ENCODE peak calls at places on chromosomes 1 and 21, in four cellular contexts. Y is activated T-helper 2 cell treated with anti-CD3 and anti-CD28 coated beads, Interferon-gamma antibody, Interleukin-2, Interleukin-4, amounts not matched to agents 10 μg/mL and 5 μg/mL and 100 μg/mL, durations not matched to agents 14 hours and 24 hours and 36 hours; X is amygdala; L is IMR-90. K is an unnamed sample.

GRCh38 chr1:59272507-59272906 is 24.4 kb upstream of the FGGY start:
- DNase-seq in L (peak; percentile 75), X (no peak), Y (no peak), K (no peak)

GRCh38 chr1:21616372-21616771 is 52.8 kb downstream of the RAP1GAP start:
- DNase-seq in Y (no peak), X (no peak), L (no peak), K (no peak)

GRCh38 chr1:230495891-230496385 is 69.8 kb upstream of the PGBD5 start:
- DNase-seq in Y (no peak), L (no peak), X (no peak), K (no peak)

GRCh38 chr1:24127801-24128363 is 15.1 kb downstream of the IL22RA1 start:
- DNase-seq in X (no peak), Y (no peak), L (no peak), K (no peak)

GRCh38 chr21:41927727-41928409 is 25.9 kb downstream of the C2CD2 start:
- DNase-seq in X (no peak), Y (no peak), L (no peak), K (no peak)

GRCh38 chr1:245874942-245875580 is 632.0 kb downstream of the SMYD3 start:
- DNase-seq in X (no peak), L (peak; percentile 100), Y (no peak), K (peak; percentile 90)

GRCh38 chr1:46191033-46191701 is 7.1 kb downstream of the POMGNT1 start:
- DNase-seq in Y (no peak), X (no peak), L (peak; percentile 66), K (no peak)

GRCh38 chr1:195071461-195071860 is 1536.8 kb downstream of the KCNT2 start:
- DNase-seq in X (no peak), Y (no peak), L (no peak), K (no peak)

GRCh38 chr1:244340396-244340795 is 111.3 kb downstream of the ADSS2 start:
- DNase-seq in Y (no peak), L (no peak), X (no peak), K (no peak)

GRCh38 chr1:203270448-203270847 is 34.9 kb upstream of the BTG2 start:
- DNase-seq in X (no peak), L (no peak), Y (no peak), K (no peak)

GRCh38 chr21:31176725-31177124 is 138.4 kb upstream of the KRTAP19-8 start:
- DNase-seq in X (no peak), L (no peak), Y (no peak), K (no peak)

GRCh38 chr1:242523282-242523967 is 1.1 kb downstream of the PLD5 start:
- DNase-seq in X (no peak), Y (no peak), L (no peak), K (no peak)

GRCh38 chr21:41839387-41840000 is 39.6 kb downstream of the PRDM15 start:
- DNase-seq in L (no peak), X (no peak), Y (no peak), K (no peak)